ENCODE peak calls at places on chromosomes 11 and 22, in eight cellular contexts. P is tibial nerve, I is GM12878, V is stomach, K is HepG2, G is transverse colon, T is SK-N-SH, E is K562. N is an unnamed sample. For H3K4me1, the result is how much of the 10 kb centered on the place peaks cover.

GRCh38 chr11:112734207-112734606 is 227.0 kb upstream of the NCAM1 start:
- DNase-seq in I (no peak), V (peak), K (no peak), E (peak), P (no peak), T (no peak), G (no peak), N (no peak)

GRCh38 chr22:20764729-20765128 is 9.2 kb upstream of the SERPIND1 start:
- DNase-seq in E (no peak), I (no peak), V (no peak), P (no peak), G (no peak), K (no peak), T (no peak), N (no peak)

GRCh38 chr11:118625036-118625690 is 17.7 kb downstream of the PHLDB1 start:
- DNase-seq in P (no peak), E (no peak), K (no peak), G (no peak), V (peak), I (no peak), T (no peak), N (no peak)

GRCh38 chr11:116972692-116973091 is 125.5 kb downstream of the SIK3 start:
- DNase-seq in K (no peak), T (no peak), G (no peak), E (no peak), I (no peak), P (no peak), V (no peak), N (no peak)

GRCh38 chr22:47205081-47205491 is 442.6 kb downstream of the TBC1D22A start:
- DNase-seq in E (no peak), K (no peak), G (no peak), I (no peak), V (peak), P (no peak), T (no peak), N (no peak)

GRCh38 chr11:58578136-58578634 is 678 bp upstream of the ZFP91 start:
- DNase-seq in E (peak), P (peak), V (peak), T (peak), K (peak), G (peak), I (peak), N (peak)

GRCh38 chr11:119091966-119092879 is 7.5 kb downstream of the HMBS start:
- DNase-seq in K (no peak), G (no peak), V (no peak), T (no peak), P (no peak), I (no peak), E (peak), N (no peak)

GRCh38 chr11:58658553-58659080 is 36.2 kb downstream of the CNTF start:
- DNase-seq in T (no peak), K (no peak), V (no peak), P (no peak), G (no peak), E (no peak), I (no peak), N (no peak)

GRCh38 chr11:19561011-19561410 is 151.6 kb upstream of the NAV2 start:
- DNase-seq in V (no peak), E (no peak), I (no peak), G (no peak), K (no peak), P (no peak), T (no peak), N (no peak)

GRCh38 chr22:33888821-33889220 is 31.5 kb downstream of the LARGE1 start:
- DNase-seq in G (no peak), K (no peak), V (no peak), E (no peak), P (no peak), T (no peak), I (no peak), N (no peak)

GRCh38 chr11:110251837-110252236 is 44.6 kb downstream of the RDX start:
- DNase-seq in G (no peak), P (no peak), I (no peak), V (peak), K (no peak), T (no peak), E (no peak), N (no peak)

GRCh38 chr11:109059402-109059801 is 362.6 kb upstream of the C11orf87 start:
- DNase-seq in E (no peak), G (no peak), K (no peak), T (no peak), P (no peak), V (no peak), I (no peak), N (no peak)

GRCh38 chr11:7577883-7578242 is 64.1 kb downstream of the PPFIBP2 start:
- DNase-seq in I (no peak), K (no peak), V (no peak), G (no peak), E (no peak), P (no peak), T (peak), N (no peak)

GRCh38 chr22:44702479-44703219 is 645 bp downstream of the PRR5 start:
- DNase-seq in I (no peak), E (no peak), T (peak), P (no peak), K (no peak), G (no peak), V (peak), N (no peak)

GRCh38 chr11:42992594-42992993 is 319.2 kb upstream of the API5 start:
- DNase-seq in E (no peak), I (no peak), G (no peak), P (no peak), K (no peak), T (no peak), V (no peak), N (no peak)

GRCh38 chr22:36881504-36882245 is 20.9 kb downstream of the NCF4 start:
- DNase-seq in K (no peak), V (no peak), G (no peak), P (no peak), I (no peak), T (no peak), E (no peak), N (no peak)

GRCh38 chr11:133821776-133822175 is 23.5 kb downstream of the SPATA19 start:
- DNase-seq in P (no peak), I (no peak), K (peak), V (peak), T (peak), G (peak), E (peak), N (no peak)

GRCh38 chr11:100739636-100740035 is 52.5 kb downstream of the ARHGAP42 start:
- DNase-seq in K (peak), P (no peak), G (no peak), V (peak), E (no peak), T (no peak), I (no peak), N (no peak)

GRCh38 chr22:19524170-19525115 is at the start of gene CLDN5:
- DNase-seq in K (no peak), E (peak), I (no peak), G (no peak), V (no peak), T (peak), P (no peak), N (no peak)

GRCh38 chr11:127986073-127986472 is 601.3 kb downstream of the ETS1 start:
- DNase-seq in E (no peak), I (no peak), V (no peak), P (no peak), G (no peak), K (no peak), T (no peak), N (no peak)

GRCh38 chr11:12100886-12101285 is 9.5 kb upstream of the MICAL2 start:
- DNase-seq in E (no peak), P (peak), G (no peak), I (no peak), K (no peak), V (no peak), T (no peak), N (no peak)

GRCh38 chr11:123559418-123559817 is 95.0 kb downstream of the SCN3B start:
- DNase-seq in I (no peak), E (no peak), V (no peak), T (no peak), K (no peak), G (no peak), P (no peak), N (no peak)

GRCh38 chr11:14261094-14261493 is 97.9 kb downstream of the RRAS2 start:
- DNase-seq in E (no peak), I (no peak), G (no peak), T (no peak), P (no peak), V (no peak), K (no peak), N (no peak)

GRCh38 chr11:86369668-86370067 is 5.0 kb upstream of the CCDC81 start:
- DNase-seq in T (no peak), E (no peak), G (no peak), K (no peak), I (no peak), V (no peak), P (no peak), N (no peak)

GRCh38 chr22:50504245-50505211 is 3.0 kb downstream of the LMF2 start:
- DNase-seq in K (no peak), P (no peak), I (no peak), G (no peak), E (no peak), V (no peak), T (no peak), N (no peak)

GRCh38 chr11:64340671-64341335 is 799 bp downstream of the CCDC88B start:
- DNase-seq in E (peak), I (no peak), V (peak), P (no peak), K (no peak), T (peak), G (peak), N (no peak)

GRCh38 chr11:45919276-45919675 is 1.6 kb upstream of the PEX16 start:
- DNase-seq in K (no peak), E (no peak), T (peak), G (no peak), V (no peak), P (no peak), I (no peak), N (no peak)

GRCh38 chr11:113675003-113675471 is 31.1 kb downstream of the TMPRSS5 start:
- DNase-seq in G (no peak), V (no peak), K (no peak), T (no peak), P (no peak), I (peak), E (no peak), N (no peak)

GRCh38 chr22:39598017-39598965 is 27.7 kb downstream of the CACNA1I start:
- DNase-seq in K (no peak), T (no peak), V (peak), I (no peak), P (no peak), G (peak), E (peak), N (no peak)

GRCh38 chr22:23306438-23306921 is 126.2 kb downstream of the BCR start:
- DNase-seq in T (no peak), G (no peak), V (no peak), K (no peak), P (no peak), I (no peak), E (no peak), N (peak)
- TF ChIP-seq EP300 in T (no peak), G (no peak), V (peak), K (no peak), P (no peak), I (no peak), E (no peak), N (peak)

DNA sequence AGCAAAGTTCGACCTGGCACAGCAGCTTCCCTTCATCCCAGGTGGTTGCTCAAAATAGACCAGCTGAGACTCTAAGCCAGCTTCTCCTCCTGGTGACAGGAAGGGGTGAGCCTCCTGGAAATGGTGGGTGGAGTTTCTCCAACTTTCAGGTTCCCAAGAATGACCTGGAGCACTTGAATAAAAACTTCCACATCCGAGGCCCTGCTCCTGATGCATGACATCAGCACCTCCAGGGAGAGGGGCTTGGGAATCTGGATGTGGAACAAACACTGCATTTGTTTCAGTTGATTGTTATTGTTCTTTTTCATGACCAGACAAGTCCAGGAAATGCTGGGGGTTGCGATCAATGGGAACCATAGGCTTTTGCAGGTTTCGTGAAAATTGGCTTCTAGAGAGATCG is 19.4 kb downstream of the ST14 start:
- DNase-seq in I (no peak), E (no peak), V (no peak), P (no peak), K (no peak), G (no peak), T (no peak), N (no peak)
- H3K4me1 ChIP-seq in I (under half), E (under half), V (under half), P (under half), K (under half), G (half or more), T (under half), N (under half)

DNA sequence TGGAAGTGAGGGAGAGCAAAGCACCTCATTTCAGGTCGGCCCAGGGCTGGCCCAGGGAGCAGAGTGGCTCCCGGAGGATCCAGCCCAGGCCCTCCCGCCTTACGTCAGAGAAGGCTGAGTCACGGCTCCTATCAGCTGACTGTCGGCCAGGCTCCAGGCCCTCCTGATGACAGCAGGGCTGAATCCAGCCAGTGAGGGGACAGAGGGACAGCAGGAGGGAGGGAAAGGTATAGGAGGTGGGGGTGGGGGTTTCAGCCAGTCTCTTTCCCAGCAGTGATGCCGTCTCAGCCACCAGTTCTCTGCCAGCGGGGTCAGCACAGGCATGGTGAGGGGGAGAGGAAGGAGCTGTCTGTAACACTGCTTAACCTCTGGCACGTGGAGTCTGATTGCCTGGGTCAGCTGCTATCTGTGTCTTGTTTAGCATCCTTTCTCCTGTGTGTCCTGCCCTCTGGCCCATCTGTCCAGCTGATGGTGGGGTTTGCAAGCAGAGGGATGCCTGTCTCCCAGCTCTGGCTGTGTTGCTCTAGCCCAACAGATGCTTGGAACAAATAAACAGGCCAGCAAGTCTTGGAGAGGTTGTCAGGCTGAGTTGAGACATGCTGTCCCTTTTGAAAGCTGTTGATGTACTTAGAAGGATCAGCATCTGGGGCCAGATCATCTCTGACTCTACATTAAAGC is 74.0 kb downstream of the ADAMTS15 start:
- DNase-seq in K (peak), G (peak), E (peak), V (peak), P (peak), T (peak), I (no peak), N (peak)
- TF ChIP-seq EP300 in K (no peak), G (peak), E (no peak), V (no peak), P (peak), T (no peak), I (no peak), N (peak)

DNA sequence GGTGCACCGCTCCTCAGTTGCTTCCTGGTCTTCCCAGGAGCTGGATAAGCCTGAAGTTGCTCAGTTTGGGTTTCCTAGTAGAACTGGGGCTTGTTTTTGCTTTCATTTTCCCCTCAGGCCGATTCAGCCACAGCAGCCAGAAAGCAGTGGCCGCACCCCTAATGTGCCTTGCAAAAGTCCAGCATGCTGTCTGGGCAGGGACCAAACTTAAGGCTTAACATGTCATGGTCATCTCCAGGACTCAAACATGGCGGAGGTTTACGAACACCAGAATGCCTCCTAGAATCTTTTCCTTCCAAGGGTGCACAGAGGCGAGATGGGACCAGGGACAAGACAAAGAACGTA is 2.5 kb downstream of the GNG3 start:
- DNase-seq in I (no peak), P (no peak), V (peak), K (no peak), E (no peak), T (no peak), G (no peak), N (no peak)
- H3K4me1 ChIP-seq in I (under half), P (under half), V (half or more), K (under half), E (under half), T (under half), G (under half), N (under half)

GRCh38 chr22:29445508-29445907 is 7.1 kb downstream of the RFPL1 start:
- DNase-seq in I (no peak), V (no peak), G (no peak), E (no peak), K (no peak), T (no peak), P (no peak), N (no peak)
- TF ChIP-seq EP300 in I (no peak), V (no peak), G (no peak), E (no peak), K (no peak), T (no peak), P (no peak), N (no peak)

GRCh38 chr11:47378836-47379170 is 456 bp upstream of the SPI1 start:
- DNase-seq in I (no peak), P (no peak), K (no peak), E (no peak), T (no peak), V (no peak), G (no peak), N (no peak)
- H3K4me1 ChIP-seq in I (under half), P (under half), K (under half), E (half or more), T (under half), V (under half), G (under half), N (under half)

DNA sequence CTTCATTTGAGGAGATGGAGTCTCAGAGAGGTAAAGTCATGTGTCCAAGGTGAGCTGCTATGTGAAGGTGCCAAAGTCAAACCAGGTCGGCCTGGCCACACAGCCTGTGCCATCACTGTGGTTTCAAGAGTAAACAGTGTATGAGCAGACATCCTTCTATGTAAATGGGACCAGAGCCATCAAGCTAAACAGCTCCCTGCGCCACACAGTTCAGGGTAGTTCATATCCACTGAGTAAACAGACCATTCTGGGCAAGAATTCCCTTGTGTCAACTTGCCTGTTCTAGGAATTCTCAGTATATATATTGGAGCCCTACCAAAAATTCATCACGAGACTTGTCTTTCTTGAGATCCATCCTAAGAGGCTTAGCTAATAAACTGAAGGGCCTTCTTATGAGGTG is 77.5 kb downstream of the AMOTL1 start:
- DNase-seq in V (peak), T (no peak), I (no peak), G (no peak), K (peak), E (no peak), P (no peak), N (no peak)
- TF ChIP-seq EP300 in V (no peak), T (no peak), I (no peak), G (peak), K (no peak), E (no peak), P (no peak), N (peak)

GRCh38 chr11:66116576-66117361 is 46.7 kb downstream of the PACS1 start:
- DNase-seq in K (no peak), V (no peak), T (no peak), I (no peak), E (no peak), P (no peak), G (no peak), N (no peak)
- H3K4me1 ChIP-seq in K (half or more), V (half or more), T (half or more), I (half or more), E (under half), P (under half), G (under half), N (under half)

GRCh38 chr11:104092744-104093143 is 56.3 kb downstream of the DDI1 start:
- DNase-seq in I (no peak), G (no peak), V (no peak), K (no peak), P (no peak), E (no peak), T (no peak), N (no peak)

GRCh38 chr11:104093426-104094280 is 57.2 kb downstream of the DDI1 start:
- DNase-seq in T (no peak), I (no peak), V (no peak), K (no peak), G (no peak), E (no peak), P (no peak), N (no peak)

GRCh38 chr11:104090767-104091166 is 54.3 kb downstream of the DDI1 start:
- DNase-seq in I (no peak), T (no peak), G (no peak), E (no peak), P (no peak), V (no peak), K (no peak), N (no peak)

GRCh38 chr11:104089481-104089880 is 53.0 kb downstream of the DDI1 start:
- DNase-seq in K (no peak), E (no peak), G (no peak), T (no peak), V (no peak), P (no peak), I (no peak), N (no peak)

DNA sequence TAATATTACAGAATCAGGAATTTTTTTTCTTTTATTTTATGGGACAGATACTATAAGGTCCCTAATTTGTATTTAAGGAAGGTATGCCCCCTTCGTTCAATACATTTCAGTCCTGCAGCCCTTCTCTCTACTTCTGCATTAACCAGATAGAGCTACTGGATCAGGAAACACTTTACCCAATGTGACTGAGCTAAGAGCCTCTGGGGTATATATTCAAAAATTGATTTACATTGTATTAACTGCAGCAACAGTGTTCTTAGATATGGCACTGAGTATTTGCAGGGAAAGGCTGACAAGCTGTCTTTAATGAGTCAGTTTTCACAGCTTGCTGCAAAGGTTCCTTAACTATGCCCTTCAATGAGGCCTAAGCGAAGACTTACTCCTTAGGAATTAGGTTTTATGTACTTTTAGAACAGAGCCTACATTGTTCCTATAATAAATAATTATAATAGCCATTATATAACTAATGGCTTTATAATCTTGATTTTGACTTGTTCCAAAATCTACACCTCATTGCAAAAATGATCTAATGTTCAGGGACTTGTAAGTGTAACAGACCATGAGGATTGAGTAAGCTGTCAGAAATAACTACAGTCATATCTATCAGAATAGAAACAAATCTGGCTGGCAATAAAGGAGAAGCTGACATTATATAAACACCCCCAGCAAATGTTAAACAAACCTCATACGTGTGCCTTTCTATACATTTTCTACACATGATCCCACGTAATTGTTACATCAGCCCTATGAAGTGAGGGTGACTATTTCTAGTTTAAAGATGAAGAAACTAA is 55.0 kb downstream of the DDI1 start:
- DNase-seq in K (no peak), E (no peak), T (no peak), P (no peak), V (no peak), G (no peak), I (no peak), N (no peak)
- TF ChIP-seq EP300 in K (no peak), E (no peak), T (no peak), P (no peak), V (no peak), G (no peak), I (no peak), N (no peak)